ENCODE peak calls at places on chromosomes 7 and 10, in four cellular contexts. Q is H9, I is IMR-90, U is H1. B is an unnamed sample.

GRCh38 chr7:91973632-91974031 is 33.0 kb downstream of the AKAP9 start:
- DNase-seq in Q (no peak), I (no peak), U (no peak), B (no peak)

GRCh38 chr10:32000937-32001336 is 55.3 kb downstream of the KIF5B start:
- DNase-seq in Q (no peak), I (peak), U (no peak), B (peak)

GRCh38 chr10:79937661-79938226 is 11.2 kb downstream of the SFTPD start:
- DNase-seq in Q (peak), I (no peak), U (peak), B (no peak)

GRCh38 chr10:118698421-118698820 is 56.3 kb downstream of the CACUL1 start:
- DNase-seq in Q (no peak), I (peak), U (no peak), B (peak)

GRCh38 chr10:5698062-5698461 is 13.4 kb downstream of the TASOR2 start:
- DNase-seq in Q (no peak), I (no peak), U (no peak), B (peak)

GRCh38 chr10:75329190-75329745 is 72.3 kb downstream of the ZNF503 start:
- DNase-seq in Q (no peak), I (no peak), U (no peak), B (no peak)

GRCh38 chr10:14153570-14154055 is 177.1 kb downstream of the FRMD4A start:
- DNase-seq in Q (peak), I (peak), U (peak), B (peak)

GRCh38 chr7:134612197-134612596 is 34.5 kb upstream of the BPGM start:
- DNase-seq in Q (no peak), I (no peak), U (no peak), B (no peak)

GRCh38 chr10:117137911-117138642 is at the start of gene VAX1:
- DNase-seq in Q (peak), I (no peak), U (peak), B (peak)

GRCh38 chr10:48907730-48908129 is 31.9 kb downstream of the LRRC18 start:
- DNase-seq in Q (no peak), I (no peak), U (no peak), B (no peak)

GRCh38 chr7:136183981-136184380 is 206.8 kb upstream of the MTPN start:
- DNase-seq in Q (no peak), I (peak), U (no peak), B (peak)

GRCh38 chr10:95445837-95446347 is 115.3 kb downstream of the SORBS1 start:
- DNase-seq in Q (peak), I (peak), U (peak), B (peak)

GRCh38 chr10:122780391-122780790 is 65.3 kb downstream of the CUZD1 start:
- DNase-seq in Q (no peak), I (no peak), U (no peak), B (peak)

GRCh38 chr10:19634163-19634562 is 182.1 kb upstream of the PLXDC2 start:
- DNase-seq in Q (no peak), I (no peak), U (no peak), B (no peak)

GRCh38 chr10:69898524-69898923 is 96.8 kb downstream of the COL13A1 start:
- DNase-seq in Q (no peak), I (no peak), U (no peak), B (no peak)

GRCh38 chr10:69893271-69893900 is 91.7 kb downstream of the COL13A1 start:
- DNase-seq in Q (no peak), I (no peak), U (no peak), B (no peak)

GRCh38 chr10:69897417-69897816 is 95.7 kb downstream of the COL13A1 start:
- DNase-seq in Q (no peak), I (no peak), U (no peak), B (no peak)

GRCh38 chr10:69896601-69897000 is 94.9 kb downstream of the COL13A1 start:
- DNase-seq in Q (no peak), I (no peak), U (no peak), B (no peak)

DNA sequence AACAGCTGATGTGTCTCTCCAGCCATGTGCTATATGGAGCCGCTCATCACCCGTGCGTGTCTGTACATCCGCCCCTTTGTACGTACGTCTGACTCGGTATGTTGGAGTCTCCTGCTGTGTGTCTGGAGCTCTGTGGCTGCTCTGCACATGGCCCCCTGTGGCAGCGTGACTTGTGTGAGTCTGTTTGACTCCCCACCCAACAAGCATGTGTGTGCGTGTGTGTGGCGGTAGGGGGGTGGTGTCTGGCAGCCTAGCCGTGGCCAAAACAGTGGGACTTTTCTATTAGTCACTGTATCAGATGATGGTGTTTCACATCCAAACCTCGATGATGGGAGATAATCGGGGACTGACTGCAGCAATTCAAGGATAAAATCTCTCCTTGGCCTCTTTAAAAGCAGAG is 94.1 kb downstream of the COL13A1 start:
- DNase-seq in Q (no peak), I (peak), U (no peak), B (no peak)
- H2BK15ac ChIP-seq in Q (no peak), I (no peak), U (no peak), B (no peak)

GRCh38 chr10:70409772-70410171 is 5.8 kb downstream of the EIF4EBP2 start:
- DNase-seq in Q (no peak), I (no peak), U (no peak), B (no peak)

GRCh38 chr10:70410608-70411007 is 6.7 kb downstream of the EIF4EBP2 start:
- DNase-seq in Q (no peak), I (no peak), U (no peak), B (no peak)

GRCh38 chr10:70403483-70404035 is 386 bp upstream of the EIF4EBP2 start:
- DNase-seq in Q (no peak), I (no peak), U (no peak), B (no peak)

GRCh38 chr10:70404036-70404905 is at the start of gene EIF4EBP2:
- DNase-seq in Q (peak), I (peak), U (peak), B (peak)

DNA sequence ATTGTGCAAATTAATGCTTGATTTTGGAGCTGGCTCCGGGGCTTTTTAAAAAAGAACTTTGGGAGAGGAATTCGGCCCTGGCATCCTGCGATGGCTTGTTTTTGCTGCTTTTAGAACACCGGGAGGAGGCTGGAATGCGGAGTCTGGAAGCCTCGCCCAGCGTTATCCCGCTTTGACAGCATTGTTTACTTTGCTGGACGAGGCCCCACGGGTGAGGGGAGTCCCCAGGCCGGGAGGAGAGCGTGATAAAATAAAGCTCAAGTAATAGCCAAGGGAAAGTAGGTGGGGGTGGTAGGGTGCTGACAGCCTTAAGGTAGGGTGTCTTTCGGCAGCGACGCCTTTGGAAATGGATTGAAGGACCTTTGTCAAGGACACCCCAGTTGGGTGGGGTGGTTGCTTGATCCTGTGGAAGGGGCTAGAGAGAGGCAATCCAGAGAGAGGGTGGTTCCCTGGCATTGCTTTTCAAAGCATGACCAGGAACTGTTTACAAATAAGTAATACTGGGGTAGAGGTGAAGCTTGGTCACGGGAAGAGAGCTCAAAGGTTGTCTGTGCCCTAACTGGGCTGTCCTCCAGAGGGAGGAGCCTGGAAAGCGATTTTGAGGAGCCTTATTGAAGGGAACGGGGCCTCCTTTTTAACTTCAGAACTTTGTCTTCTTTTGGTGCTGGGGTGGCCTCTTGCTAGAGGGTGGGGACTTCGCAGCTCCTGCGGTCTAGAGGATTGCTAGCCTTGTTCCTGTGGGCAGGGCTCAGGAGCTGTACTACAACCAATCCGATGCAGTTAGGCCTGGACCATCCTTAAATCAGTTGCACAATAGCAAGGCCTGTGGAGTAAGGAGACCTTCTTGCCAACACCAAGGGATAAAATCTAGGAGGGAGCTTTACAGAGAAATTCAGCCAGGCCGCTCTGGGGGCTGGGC is 1.2 kb downstream of the EIF4EBP2 start:
- DNase-seq in Q (no peak), I (peak), U (no peak), B (peak)
- H2BK120ac ChIP-seq in Q (no peak), I (peak), U (no peak), B (no peak)

GRCh38 chr10:97801449-97801848 is 29.6 kb upstream of the SFRP5 start:
- DNase-seq in Q (no peak), I (no peak), U (no peak), B (no peak)
- H4K5ac ChIP-seq in Q (no peak), I (no peak), U (no peak), B (no peak)

GRCh38 chr7:47452295-47452694 is 129.6 kb downstream of the TNS3 start:
- DNase-seq in Q (no peak), I (no peak), U (no peak), B (no peak)

GRCh38 chr7:47454066-47454950 is 127.6 kb downstream of the TNS3 start:
- DNase-seq in Q (no peak), I (peak), U (no peak), B (no peak)

GRCh38 chr7:47451851-47452205 is 130.1 kb downstream of the TNS3 start:
- DNase-seq in Q (no peak), I (peak), U (no peak), B (no peak)

GRCh38 chr7:47453093-47454056 is 128.5 kb downstream of the TNS3 start:
- DNase-seq in Q (no peak), I (peak), U (no peak), B (peak)

GRCh38 chr7:47452715-47453092 is 129.2 kb downstream of the TNS3 start:
- DNase-seq in Q (no peak), I (no peak), U (no peak), B (no peak)
- H2BK15ac ChIP-seq in Q (no peak), I (peak), U (no peak), B (no peak)